ENCODE peak calls at places on chromosomes 13 and 19, in nine cellular contexts. F is endodermal cell; A is mucosa of descending colon; K is astrocyte; P is neural progenitor cell; W is tibial nerve; N is stomach; Y is tibial artery; B is CD8-positive, alpha-beta memory T cell. C is an unnamed sample.

GRCh38 chr13:73514208-73514607 is 455.4 kb downstream of the KLF5 start:
- DNase-seq in F (no peak), A (no peak), K (no peak), P (no peak), W (no peak), N (no peak), Y (no peak), B (no peak), C (no peak)

GRCh38 chr19:50148528-50148927 is 14.6 kb downstream of the IZUMO2 start:
- DNase-seq in F (no peak), A (no peak), K (no peak), P (no peak), W (no peak), N (no peak), Y (no peak), B (no peak), C (no peak)

GRCh38 chr19:3324405-3324856 is 42.0 kb upstream of the NFIC start:
- DNase-seq in F (peak; percentile 89), A (peak; percentile 85), K (no peak), P (peak; percentile 36), W (peak; percentile 69), N (peak; percentile 77), Y (no peak), B (peak; percentile 65), C (peak; percentile 79)

GRCh38 chr19:23401086-23401485 is 5.8 kb upstream of the ZNF91 start:
- DNase-seq in F (no peak), A (no peak), K (no peak), P (no peak), W (no peak), N (no peak), Y (no peak), B (no peak), C (no peak)

GRCh38 chr19:29622191-29623070 is 16.3 kb downstream of the POP4 start:
- DNase-seq in F (peak; percentile 78), A (no peak), K (no peak), P (peak; percentile 70), W (no peak), N (no peak), Y (no peak), B (peak; percentile 44), C (no peak)

GRCh38 chr19:11382898-11383705 is 1.0 kb downstream of the EPOR start:
- DNase-seq in F (peak; percentile 94), A (peak; percentile 70), K (no peak), P (peak; percentile 68), W (peak; percentile 14), N (peak; percentile 71), Y (peak; percentile 73), B (peak; percentile 39), C (peak; percentile 82)

GRCh38 chr19:11482384-11483050 is 1.7 kb upstream of the ELAVL3 start:
- DNase-seq in F (peak; percentile 90), A (peak; percentile 87), K (peak; percentile 25), P (peak; percentile 91), W (peak; percentile 71), N (peak; percentile 86), Y (peak; percentile 89), B (peak; percentile 87), C (peak; percentile 92)

GRCh38 chr19:50607874-50608785 is 31.6 kb downstream of the SYT3 start:
- DNase-seq in F (peak; percentile 99), A (peak; percentile 52), K (peak; percentile 4), P (peak; percentile 97), W (peak; percentile 33), N (peak; percentile 42), Y (no peak), B (peak; percentile 31), C (peak; percentile 91)

GRCh38 chr19:5131866-5132561 is 163.1 kb downstream of the KDM4B start:
- DNase-seq in F (no peak), A (no peak), K (no peak), P (peak; percentile 78), W (no peak), N (no peak), Y (no peak), B (no peak), C (no peak)

GRCh38 chr19:5128932-5129389 is 160.0 kb downstream of the KDM4B start:
- DNase-seq in F (peak; percentile 75), A (no peak), K (no peak), P (no peak), W (peak; percentile 15), N (peak; percentile 57), Y (peak; percentile 79), B (no peak), C (no peak)

GRCh38 chr19:5131031-5131865 is 162.3 kb downstream of the KDM4B start:
- DNase-seq in F (peak; percentile 69), A (no peak), K (no peak), P (no peak), W (no peak), N (no peak), Y (no peak), B (no peak), C (no peak)

GRCh38 chr19:5129691-5130090 is 160.8 kb downstream of the KDM4B start:
- DNase-seq in F (no peak), A (no peak), K (no peak), P (no peak), W (no peak), N (no peak), Y (no peak), B (no peak), C (no peak)

DNA sequence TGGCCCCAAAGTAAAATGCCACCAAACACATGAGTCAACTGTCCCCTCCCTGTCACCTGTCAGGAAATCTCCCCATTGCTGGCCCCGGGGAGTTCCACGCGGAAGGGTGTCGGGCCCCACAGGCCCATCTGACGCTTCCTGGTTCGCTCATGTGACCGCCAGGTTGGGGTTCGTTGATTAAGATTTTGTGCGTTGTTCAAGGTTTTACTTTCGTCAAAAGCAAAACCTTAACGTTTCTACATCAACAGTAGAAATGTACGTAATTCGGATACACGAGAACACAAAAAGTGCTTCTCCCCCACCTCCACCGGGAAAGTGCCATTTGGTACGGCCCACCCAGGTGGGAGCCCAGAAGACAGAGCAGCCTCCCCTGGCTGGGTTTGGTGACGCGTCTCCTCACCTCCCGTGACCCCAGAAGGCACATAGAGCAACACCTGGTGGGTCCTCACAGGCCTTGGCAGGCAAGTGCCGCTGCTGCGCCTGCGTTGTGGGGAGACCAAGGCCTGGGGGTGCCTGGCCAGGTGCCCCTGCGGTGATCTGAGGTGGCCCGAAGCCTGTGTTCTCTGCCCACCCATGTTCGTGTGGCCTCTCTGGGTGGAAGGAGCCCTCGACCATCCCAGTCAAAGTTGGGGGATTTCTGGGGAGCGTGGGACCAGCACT is 161.6 kb downstream of the KDM4B start:
- DNase-seq in F (peak; percentile 61), A (peak; percentile 38), K (no peak), P (no peak), W (no peak), N (no peak), Y (no peak), B (peak; percentile 27), C (no peak)
- H3K4me1 ChIP-seq in F (peaks cover 8% of the 10 kb centered on the region), A (no peaks in the 10 kb centered on the region), K (peaks cover 23% of the 10 kb centered on the region), P (peaks cover 63% of the 10 kb centered on the region), W (peaks cover 29% of the 10 kb centered on the region), N (peaks cover 30% of the 10 kb centered on the region), Y (peaks cover 30% of the 10 kb centered on the region), B (peaks cover 28% of the 10 kb centered on the region), C (peaks cover 18% of the 10 kb centered on the region)

GRCh38 chr13:99435116-99435515 is 66.2 kb upstream of the TM9SF2 start:
- DNase-seq in F (no peak), A (no peak), K (no peak), P (no peak), W (no peak), N (no peak), Y (no peak), B (no peak), C (no peak)

GRCh38 chr13:99436013-99436412 is 65.3 kb upstream of the TM9SF2 start:
- DNase-seq in F (no peak), A (no peak), K (no peak), P (no peak), W (no peak), N (no peak), Y (no peak), B (no peak), C (no peak)

GRCh38 chr13:99433543-99434075 is 67.7 kb upstream of the TM9SF2 start:
- DNase-seq in F (no peak), A (no peak), K (no peak), P (no peak), W (no peak), N (no peak), Y (no peak), B (no peak), C (no peak)

GRCh38 chr13:99432637-99433542 is 68.4 kb upstream of the TM9SF2 start:
- DNase-seq in F (peak; percentile 92), A (peak; percentile 59), K (peak; percentile 56), P (peak; percentile 79), W (peak; percentile 69), N (peak; percentile 52), Y (peak; percentile 84), B (peak; percentile 81), C (peak; percentile 75)

DNA sequence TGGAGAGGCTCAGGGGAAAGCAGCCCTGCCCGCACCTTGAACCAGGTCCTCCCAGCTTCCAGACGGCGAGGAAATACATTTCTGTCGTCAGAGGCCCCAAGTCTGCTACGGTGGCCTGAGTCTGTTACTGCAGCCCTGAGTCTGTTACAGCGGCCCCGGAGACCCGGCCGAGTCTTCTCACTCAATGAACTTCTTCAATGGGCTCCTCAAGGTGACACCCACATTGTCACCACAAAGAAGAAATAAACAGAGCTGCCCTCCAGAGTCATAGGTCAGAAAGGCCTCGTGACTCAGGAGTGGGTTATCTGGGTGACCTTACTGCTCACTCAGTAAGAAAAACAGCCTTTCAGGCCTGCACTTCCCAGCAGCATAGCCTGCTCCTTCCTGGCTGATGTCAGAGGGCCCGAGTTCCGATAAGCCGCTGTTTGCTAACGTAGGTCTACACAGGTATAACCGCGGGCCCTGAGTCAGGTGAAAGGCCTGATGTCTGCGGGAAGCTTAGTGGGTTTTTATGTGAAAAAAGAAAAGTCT is 66.9 kb upstream of the TM9SF2 start:
- DNase-seq in F (peak; percentile 81), A (peak; percentile 39), K (no peak), P (no peak), W (no peak), N (peak; percentile 54), Y (no peak), B (peak; percentile 66), C (no peak)
- H3K4me1 ChIP-seq in F (peaks cover 9% of the 10 kb centered on the region), A (no peaks in the 10 kb centered on the region), K (peaks cover 13% of the 10 kb centered on the region), P (peaks cover 7% of the 10 kb centered on the region), W (peaks cover 21% of the 10 kb centered on the region), N (peaks cover 21% of the 10 kb centered on the region), Y (peaks cover 7% of the 10 kb centered on the region), B (peaks cover 54% of the 10 kb centered on the region), C (peaks cover 29% of the 10 kb centered on the region)

DNA sequence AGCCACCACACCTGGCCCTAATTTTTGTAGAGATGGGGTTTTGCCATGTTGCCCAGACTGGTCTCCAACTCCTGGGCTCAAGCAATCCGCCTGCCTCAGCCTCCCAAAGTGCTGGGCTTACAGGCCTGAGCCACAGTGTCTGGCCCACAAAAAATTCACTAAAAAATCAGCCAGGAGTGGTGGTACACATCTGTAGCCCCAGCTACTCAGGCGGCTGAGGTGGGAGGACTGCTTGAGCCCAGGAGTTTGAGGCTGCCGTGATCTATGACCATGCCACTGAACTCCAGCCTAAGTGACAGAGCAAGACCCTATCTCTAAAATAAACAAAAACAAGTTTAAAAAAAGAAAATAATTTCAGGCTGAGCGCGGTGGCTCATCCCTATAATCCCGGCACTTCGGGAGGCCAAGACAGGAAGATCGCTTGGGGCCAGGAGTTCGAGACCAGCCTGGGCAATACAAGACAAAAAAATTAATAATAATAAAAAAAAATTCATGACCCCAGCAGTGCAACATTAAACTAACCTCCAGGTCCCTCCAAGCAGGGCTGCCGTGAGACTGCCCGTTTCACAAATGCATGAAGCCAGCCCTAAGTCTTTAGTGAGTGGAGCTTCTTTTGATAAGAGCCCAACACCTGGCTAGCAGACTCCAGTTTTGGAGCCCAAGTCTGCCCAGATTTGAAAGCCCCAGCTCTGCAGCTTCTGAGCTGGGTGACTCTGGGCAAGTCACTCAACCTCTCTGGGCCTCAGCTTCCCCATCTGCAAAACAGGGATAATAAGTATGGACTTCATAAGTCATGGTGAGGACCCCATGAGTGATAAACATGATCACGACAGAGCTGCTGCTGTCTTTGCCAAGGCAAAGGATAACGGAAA is 38.6 kb upstream of the NANOS3 start:
- DNase-seq in F (no peak), A (no peak), K (no peak), P (no peak), W (no peak), N (no peak), Y (no peak), B (no peak), C (no peak)
- H3K4me1 ChIP-seq in F (peaks cover 10% of the 10 kb centered on the region), A (peaks cover 45% of the 10 kb centered on the region), K (peaks cover 52% of the 10 kb centered on the region), P (peaks cover 4% of the 10 kb centered on the region), W (peaks cover 71% of the 10 kb centered on the region), N (peaks cover 92% of the 10 kb centered on the region), Y (peaks cover 64% of the 10 kb centered on the region), B (peaks cover 79% of the 10 kb centered on the region), C (peaks cover 83% of the 10 kb centered on the region)

DNA sequence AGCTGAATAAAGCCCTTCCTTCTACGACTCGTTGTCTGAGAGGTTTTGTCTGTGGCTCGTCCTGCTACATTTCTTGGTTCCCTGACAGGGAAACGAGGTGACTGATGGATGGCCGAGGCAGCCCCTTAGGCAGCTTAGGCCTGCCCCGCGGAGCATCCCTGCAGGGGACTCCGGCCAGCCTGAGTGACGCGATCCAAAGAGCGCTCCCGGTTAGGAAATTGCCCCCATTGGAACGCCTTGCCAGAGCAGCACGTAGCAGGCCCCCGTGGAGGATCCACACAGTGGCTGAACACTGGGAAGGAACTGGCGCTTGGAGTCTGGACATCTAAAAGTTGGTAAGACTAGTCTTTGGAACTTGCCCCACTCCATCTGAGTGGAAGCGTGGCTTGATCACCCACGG is 296.8 kb upstream of the SGCG start:
- DNase-seq in F (peak; percentile 56), A (no peak), K (no peak), P (peak; percentile 54), W (no peak), N (no peak), Y (no peak), B (no peak), C (no peak)
- H3K4me1 ChIP-seq in F (peaks cover 3% of the 10 kb centered on the region), A (no peaks in the 10 kb centered on the region), K (no peaks in the 10 kb centered on the region), P (peaks cover 18% of the 10 kb centered on the region), W (no peaks in the 10 kb centered on the region), N (no peaks in the 10 kb centered on the region), Y (no peaks in the 10 kb centered on the region), B (no peaks in the 10 kb centered on the region), C (no peaks in the 10 kb centered on the region)